ENCODE peak calls at places on chromosomes 6 and 20, in five cellular contexts. A is psoas muscle, N is PC-9, R is pancreas, X is prostate gland. D is an unnamed sample.

GRCh38 chr20:25460591-25461280 is 53.3 kb downstream of the GINS1 start:
- DNase-seq in A (no peak), N (no peak), R (no peak), X (no peak), D (no peak)

GRCh38 chr20:3452690-3453089 is 18.1 kb upstream of the ATRN start:
- DNase-seq in A (no peak), N (no peak), R (no peak), X (no peak), D (no peak)

GRCh38 chr6:54099201-54099600 is 12.0 kb upstream of the MLIP start:
- DNase-seq in A (no peak), N (no peak), R (no peak), X (no peak), D (no peak)

GRCh38 chr6:56730663-56731529 is 88.2 kb upstream of the DST start:
- DNase-seq in A (no peak), N (no peak), R (no peak), X (no peak), D (no peak)

GRCh38 chr6:146865756-146866266 is 267.0 kb downstream of the ADGB start:
- DNase-seq in A (no peak), N (no peak), R (no peak), X (no peak), D (no peak)

GRCh38 chr20:62822788-62823651 is 6.2 kb downstream of the COL9A3 start:
- DNase-seq in A (no peak), N (peak; percentile 80), R (no peak), X (no peak), D (peak; percentile 50)

GRCh38 chr20:7383218-7383617 is 557.0 kb downstream of the HAO1 start:
- DNase-seq in A (no peak), N (no peak), R (no peak), X (no peak), D (no peak)

GRCh38 chr20:62832212-62832922 is 15.5 kb downstream of the COL9A3 start:
- DNase-seq in A (no peak), N (no peak), R (no peak), X (no peak), D (peak; percentile 48)

GRCh38 chr6:158018370-158018771 is 36.7 kb downstream of the SYNJ2 start:
- DNase-seq in A (no peak), N (no peak), R (no peak), X (no peak), D (no peak)

GRCh38 chr6:20789162-20789561 is 254.9 kb downstream of the CDKAL1 start:
- DNase-seq in A (no peak), N (no peak), R (no peak), X (no peak), D (no peak)

GRCh38 chr6:18503588-18504231 is 116.6 kb downstream of the RNF144B start:
- DNase-seq in A (peak; percentile 32), N (peak; percentile 63), R (peak; percentile 60), X (peak; percentile 71), D (no peak)
- H3K4me3 ChIP-seq in A (peak overlapping the region; percentile 67), N (peak overlapping the region; percentile 17), R (no peak overlapping the region), X (no peak overlapping the region), D (peak overlapping the region; percentile 25)

GRCh38 chr20:37417857-37418501 is 72.0 kb downstream of the SRC start:
- DNase-seq in A (no peak), N (no peak), R (no peak), X (no peak), D (no peak)
- TF ChIP-seq CTCF in A (no peak), N (no peak), R (no peak), X (no peak), D (peak; percentile 11)

DNA sequence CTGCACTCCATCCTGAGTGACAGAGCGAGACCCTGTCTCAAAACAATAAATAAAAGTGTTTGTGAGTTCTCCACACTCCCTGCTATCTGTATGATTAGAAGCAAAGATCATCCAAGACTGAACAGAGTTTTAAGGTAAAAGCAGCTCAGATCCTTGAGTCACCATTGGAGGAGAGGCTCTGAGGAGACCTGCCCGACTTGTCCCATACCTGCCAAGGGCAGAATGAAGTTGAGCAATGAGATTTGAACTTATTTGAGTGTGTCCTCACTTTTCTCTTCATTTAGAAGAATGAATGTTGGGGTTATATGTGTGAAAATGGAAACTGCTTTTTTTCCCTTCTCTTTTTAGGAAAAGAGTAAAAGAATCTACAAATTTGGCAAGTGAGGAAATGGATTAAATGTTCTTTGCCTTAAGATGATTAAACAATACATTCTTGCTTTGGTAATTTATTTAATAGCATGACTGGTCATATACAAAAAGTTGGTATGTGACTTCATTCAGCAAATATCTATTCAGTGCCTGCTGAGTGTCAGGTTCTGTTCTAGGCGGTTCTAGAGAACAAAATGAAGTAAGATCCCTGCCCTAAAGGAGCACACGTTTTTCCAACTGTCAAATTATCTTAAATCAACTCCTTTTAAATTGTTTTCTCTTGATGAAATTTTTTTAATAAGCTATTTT is 195.7 kb downstream of the ALDH8A1 start:
- DNase-seq in A (no peak), N (no peak), R (no peak), X (no peak), D (no peak)
- H3K27me3 ChIP-seq in A (no peaks in the 10 kb centered on the region), N (no peaks in the 10 kb centered on the region), R (no peaks in the 10 kb centered on the region), X (no peaks in the 10 kb centered on the region), D (no peaks in the 10 kb centered on the region)

DNA sequence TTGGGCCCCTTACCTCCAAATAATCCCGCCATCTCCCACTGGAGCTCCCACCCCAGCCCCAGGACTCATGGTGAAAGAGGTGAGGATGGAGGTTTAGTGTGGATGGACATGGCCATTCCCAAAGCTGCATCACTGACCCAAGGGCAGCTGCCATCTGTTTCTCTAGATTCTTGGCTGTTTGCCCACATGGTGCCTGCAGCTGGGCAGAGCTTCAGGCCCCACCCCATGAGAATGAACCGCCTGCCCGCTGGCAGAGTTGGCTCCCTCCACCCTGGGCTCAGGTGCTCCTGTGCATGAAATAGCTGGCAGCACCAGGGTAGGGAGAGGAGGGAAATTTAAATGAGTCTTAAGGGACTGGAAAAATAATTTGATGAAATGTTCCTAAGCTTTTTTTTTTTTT is 17.4 kb downstream of the SCML4 start:
- DNase-seq in A (no peak), N (no peak), R (peak; percentile 22), X (no peak), D (no peak)
- H3K4me3 ChIP-seq in A (no peak overlapping the region), N (no peak overlapping the region), R (no peak overlapping the region), X (no peak overlapping the region), D (no peak overlapping the region)

GRCh38 chr6:32803416-32803815 is 13.4 kb downstream of the HLA-DOB start:
- DNase-seq in A (no peak), N (no peak), R (no peak), X (no peak), D (no peak)
- TF ChIP-seq CTCF in A (no peak), N (no peak), R (no peak), X (no peak), D (no peak)

GRCh38 chr6:17099401-17100059 is 2.3 kb upstream of the STMND1 start:
- DNase-seq in A (no peak), N (no peak), R (peak; percentile 45), X (no peak), D (no peak)

GRCh38 chr6:17101422-17102257 is at the start of gene STMND1:
- DNase-seq in A (peak; percentile 26), N (peak; percentile 47), R (peak; percentile 80), X (peak; percentile 40), D (no peak)

GRCh38 chr6:17098538-17098937 is 3.3 kb upstream of the STMND1 start:
- DNase-seq in A (no peak), N (peak; percentile 5), R (no peak), X (no peak), D (no peak)

GRCh38 chr6:17103715-17104114 is 1.9 kb downstream of the STMND1 start:
- DNase-seq in A (no peak), N (no peak), R (no peak), X (no peak), D (no peak)

GRCh38 chr6:17102258-17102870 is 514 bp downstream of the STMND1 start:
- DNase-seq in A (no peak), N (no peak), R (no peak), X (no peak), D (no peak)
- H3K27me3 ChIP-seq in A (peaks cover 15% of the 10 kb centered on the region), N (no peaks in the 10 kb centered on the region), R (no peaks in the 10 kb centered on the region), X (no peaks in the 10 kb centered on the region), D (no peaks in the 10 kb centered on the region)

DNA sequence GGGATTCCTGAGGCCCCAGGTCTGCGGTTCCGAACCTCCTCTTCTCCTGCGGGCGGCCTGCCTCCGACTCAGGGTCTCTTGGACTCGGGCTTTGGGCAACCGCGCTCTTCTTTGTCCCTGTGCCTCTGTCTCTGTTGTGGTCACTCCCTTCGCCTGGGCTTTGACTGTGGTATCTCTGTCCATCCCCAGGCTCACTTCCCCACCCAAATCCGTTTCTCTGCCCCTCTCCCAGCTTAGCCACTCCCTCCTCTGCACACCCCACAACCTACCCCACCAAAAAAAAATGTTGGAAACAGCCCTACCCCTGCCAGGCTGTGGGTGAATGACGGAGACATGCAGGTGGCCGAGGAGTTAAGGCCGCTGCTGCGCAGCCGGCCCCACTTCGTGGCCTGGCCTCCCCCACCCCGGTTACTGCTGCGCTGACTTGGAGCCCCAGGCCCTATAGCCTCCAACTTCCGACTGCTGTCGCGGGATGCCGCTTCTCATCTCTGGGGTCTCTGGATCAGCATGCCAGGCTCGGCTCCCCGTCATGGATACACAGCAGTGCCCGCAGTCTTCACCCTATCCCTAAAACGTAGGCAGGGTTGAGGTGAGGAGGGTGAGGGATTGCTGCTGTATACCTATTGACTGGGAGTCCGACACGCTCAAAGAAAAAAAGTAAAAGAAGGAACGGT is 2.7 kb upstream of the MAFB start:
- DNase-seq in A (no peak), N (no peak), R (no peak), X (no peak), D (no peak)
- H3K4me3 ChIP-seq in A (no peak overlapping the region), N (no peak overlapping the region), R (no peak overlapping the region), X (no peak overlapping the region), D (no peak overlapping the region)

GRCh38 chr6:7672066-7673062 is 53.5 kb upstream of the BMP6 start:
- DNase-seq in A (no peak), N (no peak), R (no peak), X (no peak), D (no peak)

GRCh38 chr6:7671076-7671475 is 54.8 kb upstream of the BMP6 start:
- DNase-seq in A (no peak), N (no peak), R (no peak), X (no peak), D (no peak)

GRCh38 chr6:7674291-7674690 is 51.6 kb upstream of the BMP6 start:
- DNase-seq in A (no peak), N (no peak), R (no peak), X (no peak), D (no peak)

GRCh38 chr6:7671581-7671980 is 54.3 kb upstream of the BMP6 start:
- DNase-seq in A (no peak), N (no peak), R (no peak), X (no peak), D (no peak)

DNA sequence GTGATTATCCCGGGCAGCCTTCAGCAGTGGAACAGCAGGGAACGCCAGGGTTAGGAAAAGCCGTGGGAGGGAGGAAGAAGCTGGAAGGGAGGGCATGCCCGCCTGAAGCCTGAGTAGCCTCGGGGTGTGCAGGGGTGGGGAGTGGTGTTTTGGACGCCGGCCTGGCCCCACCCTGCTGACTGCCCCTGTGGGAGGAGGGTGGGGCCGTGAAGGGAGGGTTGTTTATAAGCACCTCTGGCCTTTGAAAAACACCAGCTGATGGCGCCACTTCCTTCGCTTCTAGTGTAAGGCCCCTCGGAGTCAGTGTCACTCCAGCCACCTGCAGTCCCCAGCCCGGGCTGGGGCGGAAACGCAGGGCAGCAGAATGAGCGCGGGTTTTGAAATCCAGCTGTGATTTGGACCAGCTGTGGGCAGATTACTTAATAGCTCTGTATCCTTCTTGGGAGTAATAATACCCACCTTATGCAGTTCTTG is 52.8 kb upstream of the BMP6 start:
- DNase-seq in A (peak; percentile 44), N (peak; percentile 83), R (peak; percentile 22), X (no peak), D (peak; percentile 21)
- TF ChIP-seq CTCF in A (no peak), N (no peak), R (no peak), X (peak; percentile 17), D (peak; percentile 3)